ENCODE peak calls at places on chromosomes 7 and 10, in four cellular contexts. One of them, this sample, is unnamed.

GRCh38 chr7:55247466-55247865 is 117.7 kb upstream of the LANCL2 start:
- DNase-seq in transverse colon: no peak
- DNase-seq in right lobe of liver: no peak
- DNase-seq in IMR-90: peak; percentile 65
- DNase-seq in this sample: no peak

GRCh38 chr7:157010588-157011332 is at the start of gene MNX1:
- DNase-seq in transverse colon: peak; percentile 89
- DNase-seq in right lobe of liver: no peak
- DNase-seq in IMR-90: no peak
- DNase-seq in this sample: peak; percentile 80

GRCh38 chr10:17650416-17650815 is 6.5 kb downstream of the STAM start:
- DNase-seq in transverse colon: no peak
- DNase-seq in IMR-90: no peak
- DNase-seq in right lobe of liver: no peak
- DNase-seq in this sample: no peak

GRCh38 chr7:21507627-21508343 is 35.1 kb upstream of the DNAH11 start:
- DNase-seq in IMR-90: peak; percentile 42
- DNase-seq in transverse colon: peak; percentile 55
- DNase-seq in right lobe of liver: no peak
- DNase-seq in this sample: peak; percentile 18

GRCh38 chr10:110847351-110847750 is 24.4 kb upstream of the PDCD4 start:
- DNase-seq in IMR-90: no peak
- DNase-seq in transverse colon: no peak
- DNase-seq in right lobe of liver: no peak
- DNase-seq in this sample: no peak

GRCh38 chr10:8053446-8054242 is 844 bp upstream of the GATA3 start:
- DNase-seq in right lobe of liver: peak; percentile 90
- DNase-seq in transverse colon: peak; percentile 83
- DNase-seq in IMR-90: peak; percentile 70
- DNase-seq in this sample: peak; percentile 97

GRCh38 chr7:155840262-155840885 is 28.1 kb upstream of the SHH start:
- DNase-seq in right lobe of liver: peak; percentile 18
- DNase-seq in IMR-90: no peak
- DNase-seq in transverse colon: no peak
- DNase-seq in this sample: no peak

GRCh38 chr7:79823246-79823951 is 311.2 kb upstream of the GNAI1 start:
- DNase-seq in right lobe of liver: no peak
- DNase-seq in IMR-90: peak; percentile 74
- DNase-seq in transverse colon: no peak
- DNase-seq in this sample: no peak

GRCh38 chr10:60778214-60778977 is at the start of gene CDK1:
- DNase-seq in IMR-90: peak; percentile 98
- DNase-seq in right lobe of liver: peak; percentile 97
- DNase-seq in transverse colon: peak; percentile 96
- DNase-seq in this sample: peak; percentile 94
- TF ChIP-seq POLR2A in IMR-90: peak; percentile 79
- TF ChIP-seq POLR2A in right lobe of liver: no peak
- TF ChIP-seq POLR2A in transverse colon: no peak
- TF ChIP-seq POLR2A in this sample: peak; percentile 64

GRCh38 chr7:112452102-112452888 is 2.0 kb downstream of the IFRD1 start:
- DNase-seq in IMR-90: peak; percentile 42
- DNase-seq in right lobe of liver: peak; percentile 51
- DNase-seq in transverse colon: peak; percentile 29
- DNase-seq in this sample: no peak

GRCh38 chr7:112449353-112449752 is 907 bp upstream of the IFRD1 start:
- DNase-seq in right lobe of liver: no peak
- DNase-seq in IMR-90: peak; percentile 47
- DNase-seq in transverse colon: peak; percentile 55
- DNase-seq in this sample: peak; percentile 18

GRCh38 chr7:112449902-112450806 is at the start of gene IFRD1:
- DNase-seq in transverse colon: peak; percentile 99
- DNase-seq in IMR-90: peak; percentile 98
- DNase-seq in right lobe of liver: peak; percentile 99
- DNase-seq in this sample: peak; percentile 77

GRCh38 chr7:112448891-112449290 is 1.4 kb upstream of the IFRD1 start:
- DNase-seq in transverse colon: no peak
- DNase-seq in right lobe of liver: no peak
- DNase-seq in IMR-90: no peak
- DNase-seq in this sample: no peak

GRCh38 chr7:112450807-112451661 is 774 bp downstream of the IFRD1 start:
- DNase-seq in right lobe of liver: peak; percentile 96
- DNase-seq in IMR-90: peak; percentile 97
- DNase-seq in transverse colon: peak; percentile 95
- DNase-seq in this sample: peak; percentile 63
- TF ChIP-seq POLR2A in right lobe of liver: peak; percentile 47
- TF ChIP-seq POLR2A in IMR-90: no peak
- TF ChIP-seq POLR2A in transverse colon: no peak
- TF ChIP-seq POLR2A in this sample: peak; percentile 60

DNA sequence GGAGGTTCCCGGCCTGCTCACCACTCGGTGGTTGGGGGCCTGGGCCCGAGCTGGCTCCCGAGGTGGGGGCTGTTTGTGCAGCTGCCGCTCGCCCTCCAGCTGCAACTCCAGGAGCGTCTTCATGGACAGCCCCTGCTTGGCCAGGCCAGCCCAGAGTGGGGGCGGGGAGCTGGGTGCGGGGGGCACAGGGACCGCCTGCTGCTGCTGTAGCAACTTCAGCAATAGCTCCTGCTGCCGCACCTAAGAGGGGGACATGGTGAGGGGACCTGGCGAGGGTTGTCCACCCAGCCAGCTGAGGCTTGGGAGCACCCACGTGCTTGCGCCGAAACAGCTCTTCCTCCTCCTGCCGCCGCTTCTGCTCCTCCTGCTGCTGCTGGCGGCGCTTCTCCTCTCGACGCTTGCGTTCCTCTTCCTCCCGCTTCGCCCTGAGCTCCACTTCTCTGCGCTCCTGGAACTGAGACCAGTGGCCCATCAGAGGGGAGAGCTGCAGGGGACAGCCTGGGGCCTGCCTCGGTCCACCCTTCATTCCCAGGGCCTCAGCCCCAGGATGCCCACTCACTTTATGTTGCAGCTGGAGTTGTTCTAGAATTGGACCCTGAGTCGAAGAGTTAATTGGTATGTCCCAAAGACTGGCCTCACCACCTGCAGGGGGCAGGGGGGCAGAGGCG is 9.6 kb downstream of the GNB2 start:
- DNase-seq in IMR-90: no peak
- DNase-seq in right lobe of liver: peak; percentile 53
- DNase-seq in transverse colon: no peak
- DNase-seq in this sample: no peak
- TF ChIP-seq POLR2A in IMR-90: no peak
- TF ChIP-seq POLR2A in right lobe of liver: no peak
- TF ChIP-seq POLR2A in transverse colon: no peak
- TF ChIP-seq POLR2A in this sample: no peak

GRCh38 chr10:118045154-118045841 is 1.4 kb downstream of the RAB11FIP2 start:
- DNase-seq in IMR-90: no peak
- DNase-seq in right lobe of liver: no peak
- DNase-seq in transverse colon: no peak
- DNase-seq in this sample: no peak

GRCh38 chr10:118045842-118046490 is 775 bp downstream of the RAB11FIP2 start:
- DNase-seq in transverse colon: peak; percentile 33
- DNase-seq in IMR-90: peak; percentile 29
- DNase-seq in right lobe of liver: no peak
- DNase-seq in this sample: peak; percentile 38

GRCh38 chr10:118042827-118043242 is 3.9 kb downstream of the RAB11FIP2 start:
- DNase-seq in IMR-90: no peak
- DNase-seq in transverse colon: no peak
- DNase-seq in right lobe of liver: no peak
- DNase-seq in this sample: no peak

GRCh38 chr10:118047363-118047719 is 600 bp upstream of the RAB11FIP2 start:
- DNase-seq in IMR-90: no peak
- DNase-seq in transverse colon: no peak
- DNase-seq in right lobe of liver: peak; percentile 50
- DNase-seq in this sample: peak; percentile 16

GRCh38 chr10:118046491-118047362 is at the start of gene RAB11FIP2:
- DNase-seq in right lobe of liver: peak; percentile 98
- DNase-seq in transverse colon: peak; percentile 97
- DNase-seq in IMR-90: peak; percentile 82
- DNase-seq in this sample: peak; percentile 75
- TF ChIP-seq POLR2A in right lobe of liver: peak; percentile 82
- TF ChIP-seq POLR2A in transverse colon: peak; percentile 47
- TF ChIP-seq POLR2A in IMR-90: no peak
- TF ChIP-seq POLR2A in this sample: peak; percentile 60

GRCh38 chr7:30284298-30285066 is at the start of gene ZNRF2:
- DNase-seq in transverse colon: peak; percentile 99
- DNase-seq in right lobe of liver: peak; percentile 100
- DNase-seq in IMR-90: peak; percentile 95
- DNase-seq in this sample: peak; percentile 99

GRCh38 chr7:30282735-30283134 is 1.7 kb upstream of the ZNRF2 start:
- DNase-seq in IMR-90: no peak
- DNase-seq in transverse colon: no peak
- DNase-seq in right lobe of liver: no peak
- DNase-seq in this sample: no peak

GRCh38 chr7:30286749-30287148 is 2.4 kb downstream of the ZNRF2 start:
- DNase-seq in transverse colon: no peak
- DNase-seq in IMR-90: no peak
- DNase-seq in right lobe of liver: no peak
- DNase-seq in this sample: no peak

GRCh38 chr7:30285531-30286284 is 1.3 kb downstream of the ZNRF2 start:
- DNase-seq in right lobe of liver: peak; percentile 63
- DNase-seq in IMR-90: peak; percentile 46
- DNase-seq in transverse colon: peak; percentile 52
- DNase-seq in this sample: peak; percentile 30

DNA sequence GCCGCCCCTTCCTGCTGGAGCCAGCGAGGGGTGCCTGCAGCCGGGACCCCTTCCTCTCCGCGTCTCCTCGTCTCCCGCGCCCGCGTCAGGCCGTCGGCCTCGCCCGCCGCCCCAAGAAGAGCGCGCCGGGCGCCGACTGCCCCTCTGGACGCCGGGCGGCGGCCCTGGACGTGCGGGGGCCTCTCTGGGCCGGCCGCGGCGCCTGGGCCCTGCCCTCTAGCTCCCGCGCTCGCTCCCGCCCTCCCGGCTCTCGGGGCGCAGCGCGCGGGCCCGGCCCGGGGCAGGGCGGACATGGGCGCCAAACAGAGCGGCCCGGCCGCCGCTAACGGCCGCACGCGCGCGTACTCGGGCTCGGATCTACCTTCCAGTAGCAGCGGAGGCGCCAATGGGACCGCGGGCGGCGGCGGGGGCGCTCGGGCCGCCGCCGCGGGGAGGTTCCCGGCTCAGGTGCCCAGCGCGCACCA is 702 bp downstream of the ZNRF2 start:
- DNase-seq in transverse colon: peak; percentile 33
- DNase-seq in right lobe of liver: peak; percentile 67
- DNase-seq in IMR-90: peak; percentile 8
- DNase-seq in this sample: peak; percentile 25
- TF ChIP-seq POLR2A in transverse colon: peak; percentile 54
- TF ChIP-seq POLR2A in right lobe of liver: peak; percentile 38
- TF ChIP-seq POLR2A in IMR-90: no peak
- TF ChIP-seq POLR2A in this sample: no peak

GRCh38 chr7:100126931-100127865 is at the start of gene MBLAC1:
- DNase-seq in right lobe of liver: peak; percentile 90
- DNase-seq in IMR-90: peak; percentile 90
- DNase-seq in transverse colon: peak; percentile 94
- DNase-seq in this sample: peak; percentile 78
- TF ChIP-seq POLR2A in right lobe of liver: no peak
- TF ChIP-seq POLR2A in IMR-90: peak; percentile 79
- TF ChIP-seq POLR2A in transverse colon: peak; percentile 92
- TF ChIP-seq POLR2A in this sample: peak; percentile 72

GRCh38 chr10:120732067-120732466 is 119.1 kb upstream of the WDR11 start:
- DNase-seq in IMR-90: no peak
- DNase-seq in right lobe of liver: no peak
- DNase-seq in transverse colon: no peak
- DNase-seq in this sample: no peak

GRCh38 chr10:120735773-120736371 is 115.3 kb upstream of the WDR11 start:
- DNase-seq in IMR-90: peak; percentile 12
- DNase-seq in transverse colon: no peak
- DNase-seq in right lobe of liver: no peak
- DNase-seq in this sample: no peak

GRCh38 chr10:120735315-120735714 is 115.8 kb upstream of the WDR11 start:
- DNase-seq in right lobe of liver: no peak
- DNase-seq in IMR-90: no peak
- DNase-seq in transverse colon: no peak
- DNase-seq in this sample: no peak

GRCh38 chr10:120734476-120735078 is 116.6 kb upstream of the WDR11 start:
- DNase-seq in IMR-90: no peak
- DNase-seq in transverse colon: no peak
- DNase-seq in right lobe of liver: no peak
- DNase-seq in this sample: no peak

DNA sequence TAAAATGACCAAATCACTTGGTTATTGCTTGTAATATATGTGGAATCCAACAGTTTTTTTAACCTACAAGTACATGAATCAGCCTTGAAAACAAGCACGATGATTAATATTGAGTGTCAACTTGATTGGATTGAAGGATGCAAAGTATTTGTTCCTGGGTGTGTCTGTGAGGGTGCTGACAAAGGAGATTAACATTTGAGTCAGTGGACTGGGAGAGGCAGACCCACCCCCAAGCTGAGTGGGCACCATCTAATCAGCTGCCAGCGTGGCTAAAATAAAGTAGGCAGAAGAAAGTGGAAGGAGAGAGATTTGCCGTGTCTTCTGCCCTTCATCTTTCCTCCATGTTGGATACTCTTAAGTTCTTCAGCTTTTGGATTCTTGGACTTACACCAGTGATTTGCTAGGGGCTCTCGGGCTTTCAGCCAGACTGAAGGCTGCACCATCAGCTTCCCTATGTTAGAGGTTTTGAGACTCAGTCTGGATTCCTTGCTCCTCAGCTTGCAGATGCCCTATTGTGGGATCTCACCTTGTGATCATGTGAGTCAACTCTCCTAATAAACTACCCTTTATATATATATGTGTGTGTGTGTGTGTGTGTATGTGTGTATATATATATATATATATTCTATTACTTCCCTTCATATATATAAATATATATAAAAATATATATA is 118.4 kb upstream of the WDR11 start:
- DNase-seq in transverse colon: no peak
- DNase-seq in right lobe of liver: no peak
- DNase-seq in IMR-90: no peak
- DNase-seq in this sample: no peak
- TF ChIP-seq POLR2A in transverse colon: no peak
- TF ChIP-seq POLR2A in right lobe of liver: no peak
- TF ChIP-seq POLR2A in IMR-90: no peak
- TF ChIP-seq POLR2A in this sample: no peak

GRCh38 chr10:72331575-72332422 is 22.9 kb downstream of the DNAJB12 start:
- DNase-seq in IMR-90: peak; percentile 31
- DNase-seq in transverse colon: peak; percentile 86
- DNase-seq in right lobe of liver: peak; percentile 97
- DNase-seq in this sample: peak; percentile 68
- TF ChIP-seq POLR2A in IMR-90: no peak
- TF ChIP-seq POLR2A in transverse colon: peak; percentile 50
- TF ChIP-seq POLR2A in right lobe of liver: peak; percentile 61
- TF ChIP-seq POLR2A in this sample: no peak